ENCODE peak calls at places on chromosomes 3 and 15, in ten cellular contexts. E, N, F, Y, J, T, W, M, B and P are unnamed samples.

GRCh38 chr3:291028-291427 is 94.5 kb downstream of the CHL1 start:
- DNase-seq in E (no peak), N (no peak), F (no peak), Y (no peak), J (no peak), T (no peak), W (no peak), M (no peak), B (no peak), P (no peak)

GRCh38 chr15:58043192-58043903 is 22.2 kb downstream of the ALDH1A2 start:
- DNase-seq in E (peak), N (peak), F (peak), Y (peak), J (peak), T (peak), W (peak), M (peak), B (no peak), P (no peak)

GRCh38 chr15:72782993-72783562 is 480 bp downstream of the ADPGK start:
- DNase-seq in E (peak), N (no peak), F (peak), Y (peak), J (no peak), T (peak), W (peak), M (peak), B (no peak), P (no peak)

GRCh38 chr15:55552926-55553325 is 35.2 kb downstream of the PYGO1 start:
- DNase-seq in E (peak), N (no peak), F (peak), Y (no peak), J (no peak), T (no peak), W (no peak), M (no peak), B (no peak), P (no peak)

GRCh38 chr3:184604039-184604955 is 42.7 kb downstream of the EPHB3 start:
- DNase-seq in E (no peak), N (no peak), F (peak), Y (no peak), J (no peak), T (no peak), W (peak), M (no peak), B (no peak), P (peak)

GRCh38 chr15:100995471-100996430 is 76.6 kb downstream of the LRRK1 start:
- DNase-seq in E (no peak), N (no peak), F (no peak), Y (no peak), J (no peak), T (no peak), W (no peak), M (no peak), B (no peak), P (no peak)

GRCh38 chr3:27686642-27687041 is 35.5 kb downstream of the EOMES start:
- DNase-seq in E (no peak), N (no peak), F (no peak), Y (no peak), J (no peak), T (no peak), W (no peak), M (no peak), B (no peak), P (no peak)

GRCh38 chr3:155846119-155846518 is 8.1 kb downstream of the SLC33A1 start:
- DNase-seq in E (no peak), N (no peak), F (no peak), Y (no peak), J (no peak), T (no peak), W (no peak), M (no peak), B (no peak), P (no peak)

GRCh38 chr3:132180337-132180791 is 136.8 kb upstream of the ACP3 start:
- DNase-seq in E (no peak), N (peak), F (no peak), Y (no peak), J (peak), T (no peak), W (no peak), M (no peak), B (no peak), P (no peak)

GRCh38 chr3:131174752-131175151 is 148.1 kb downstream of the NEK11 start:
- DNase-seq in E (no peak), N (no peak), F (no peak), Y (no peak), J (no peak), T (no peak), W (no peak), M (no peak), B (no peak), P (peak)

GRCh38 chr3:155154255-155154654 is 74.1 kb downstream of the MME start:
- DNase-seq in E (no peak), N (no peak), F (no peak), Y (no peak), J (no peak), T (no peak), W (no peak), M (no peak), B (no peak), P (no peak)

GRCh38 chr3:140570602-140571001 is 107.3 kb upstream of the TRIM42 start:
- DNase-seq in E (no peak), N (no peak), F (no peak), Y (no peak), J (no peak), T (no peak), W (no peak), M (no peak), B (no peak), P (no peak)

GRCh38 chr15:31471731-31472430 is 145.2 kb downstream of the KLF13 start:
- DNase-seq in E (peak), N (no peak), F (no peak), Y (no peak), J (no peak), T (no peak), W (peak), M (no peak), B (no peak), P (no peak)

GRCh38 chr3:39941941-39942340 is 132.5 kb downstream of the MYRIP start:
- DNase-seq in E (no peak), N (no peak), F (no peak), Y (peak), J (no peak), T (no peak), W (no peak), M (no peak), B (no peak), P (no peak)

GRCh38 chr3:151724846-151725562 is 8.7 kb upstream of the AADACL2 start:
- DNase-seq in E (no peak), N (no peak), F (no peak), Y (no peak), J (no peak), T (no peak), W (no peak), M (no peak), B (no peak), P (no peak)

GRCh38 chr3:15071699-15072098 is 6.6 kb upstream of the MRPS25 start:
- DNase-seq in E (no peak), N (no peak), F (no peak), Y (no peak), J (no peak), T (no peak), W (no peak), M (no peak), B (no peak), P (no peak)

GRCh38 chr3:5136619-5137429 is 14.7 kb downstream of the ARL8B start:
- DNase-seq in E (no peak), N (peak), F (no peak), Y (no peak), J (peak), T (no peak), W (no peak), M (no peak), B (no peak), P (no peak)

GRCh38 chr3:107753494-107753893 is 230.7 kb downstream of the BBX start:
- DNase-seq in E (peak), N (peak), F (peak), Y (peak), J (peak), T (no peak), W (peak), M (no peak), B (no peak), P (peak)

GRCh38 chr3:55445551-55445950 is 41.6 kb downstream of the WNT5A start:
- DNase-seq in E (no peak), N (no peak), F (no peak), Y (peak), J (no peak), T (peak), W (no peak), M (no peak), B (no peak), P (no peak)

GRCh38 chr3:157175678-157176077 is 15.7 kb upstream of the CCNL1 start:
- DNase-seq in E (peak), N (peak), F (no peak), Y (peak), J (peak), T (peak), W (peak), M (no peak), B (peak), P (peak)

GRCh38 chr3:66413151-66413751 is 87.6 kb downstream of the LRIG1 start:
- DNase-seq in E (no peak), N (no peak), F (no peak), Y (no peak), J (no peak), T (no peak), W (no peak), M (no peak), B (no peak), P (peak)

GRCh38 chr15:84681822-84682221 is 23.8 kb upstream of the NMB start:
- DNase-seq in E (no peak), N (no peak), F (no peak), Y (no peak), J (no peak), T (no peak), W (no peak), M (no peak), B (no peak), P (peak)

GRCh38 chr3:129474986-129475804 is 35.2 kb downstream of the IFT122 start:
- DNase-seq in E (no peak), N (no peak), F (no peak), Y (no peak), J (no peak), T (no peak), W (no peak), M (no peak), B (no peak), P (no peak)

GRCh38 chr3:45608885-45609284 is 14.3 kb downstream of the LIMD1 start:
- DNase-seq in E (no peak), N (no peak), F (no peak), Y (no peak), J (no peak), T (no peak), W (no peak), M (no peak), B (no peak), P (no peak)

GRCh38 chr15:94080416-94080815 is 150.9 kb upstream of the MCTP2 start:
- DNase-seq in E (no peak), N (no peak), F (peak), Y (no peak), J (no peak), T (no peak), W (no peak), M (peak), B (no peak), P (no peak)

GRCh38 chr15:65948352-65948751 is 79.1 kb downstream of the RAB11A start:
- DNase-seq in E (no peak), N (no peak), F (no peak), Y (no peak), J (no peak), T (no peak), W (no peak), M (no peak), B (no peak), P (no peak)

GRCh38 chr15:89912145-89912673 is 543 bp downstream of the ARPIN start:
- DNase-seq in E (no peak), N (peak), F (peak), Y (peak), J (no peak), T (peak), W (peak), M (no peak), B (peak), P (no peak)

DNA sequence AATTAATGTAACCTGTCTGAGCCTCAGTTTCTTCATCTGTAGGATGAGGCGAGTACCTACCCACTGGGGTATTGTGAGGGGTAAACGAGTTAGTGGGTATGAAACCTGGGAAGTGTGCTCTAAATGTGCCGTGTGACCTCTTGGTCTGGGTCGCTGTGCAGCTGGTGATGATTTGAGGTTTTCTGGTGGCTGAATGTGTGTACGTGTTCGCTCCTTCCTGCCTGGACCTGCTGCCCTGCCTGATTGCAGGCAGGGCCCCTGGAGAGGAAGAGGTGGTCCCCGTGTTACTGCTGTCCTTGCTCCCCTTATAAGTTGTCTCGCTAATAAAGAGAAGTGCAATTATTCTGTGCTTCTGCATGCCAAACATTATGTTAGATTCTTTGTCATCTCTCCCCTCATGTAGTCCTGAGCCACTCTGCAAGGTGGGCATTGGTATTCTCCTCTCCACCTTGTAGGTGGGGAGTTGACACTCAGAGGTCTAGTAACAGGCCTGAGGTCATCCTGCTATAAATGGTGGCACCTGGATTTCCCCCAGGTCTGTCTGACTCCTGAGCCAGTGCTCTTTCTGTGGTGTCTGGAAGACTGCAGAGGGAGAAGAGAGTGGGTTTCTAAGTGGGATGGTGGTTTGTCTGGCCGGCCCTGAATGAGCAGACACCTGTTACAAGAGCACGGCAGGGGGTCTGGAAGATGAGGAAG is 15.7 kb downstream of the PDIA5 start:
- DNase-seq in E (peak), N (no peak), F (no peak), Y (no peak), J (peak), T (no peak), W (no peak), M (no peak), B (no peak), P (no peak)
- TF ChIP-seq POLR2A in E (no peak), N (no peak), F (no peak), Y (no peak), J (no peak), T (no peak), W (no peak), M (no peak), B (no peak), P (no peak)

GRCh38 chr3:124444893-124445292 is 285.4 kb upstream of the UMPS start:
- DNase-seq in E (no peak), N (no peak), F (no peak), Y (no peak), J (no peak), T (no peak), W (no peak), M (no peak), B (no peak), P (no peak)
- H3K27ac ChIP-seq in E (no peak), N (no peak), F (no peak), Y (no peak), J (no peak), T (no peak), W (no peak), M (no peak), B (no peak), P (no peak)

DNA sequence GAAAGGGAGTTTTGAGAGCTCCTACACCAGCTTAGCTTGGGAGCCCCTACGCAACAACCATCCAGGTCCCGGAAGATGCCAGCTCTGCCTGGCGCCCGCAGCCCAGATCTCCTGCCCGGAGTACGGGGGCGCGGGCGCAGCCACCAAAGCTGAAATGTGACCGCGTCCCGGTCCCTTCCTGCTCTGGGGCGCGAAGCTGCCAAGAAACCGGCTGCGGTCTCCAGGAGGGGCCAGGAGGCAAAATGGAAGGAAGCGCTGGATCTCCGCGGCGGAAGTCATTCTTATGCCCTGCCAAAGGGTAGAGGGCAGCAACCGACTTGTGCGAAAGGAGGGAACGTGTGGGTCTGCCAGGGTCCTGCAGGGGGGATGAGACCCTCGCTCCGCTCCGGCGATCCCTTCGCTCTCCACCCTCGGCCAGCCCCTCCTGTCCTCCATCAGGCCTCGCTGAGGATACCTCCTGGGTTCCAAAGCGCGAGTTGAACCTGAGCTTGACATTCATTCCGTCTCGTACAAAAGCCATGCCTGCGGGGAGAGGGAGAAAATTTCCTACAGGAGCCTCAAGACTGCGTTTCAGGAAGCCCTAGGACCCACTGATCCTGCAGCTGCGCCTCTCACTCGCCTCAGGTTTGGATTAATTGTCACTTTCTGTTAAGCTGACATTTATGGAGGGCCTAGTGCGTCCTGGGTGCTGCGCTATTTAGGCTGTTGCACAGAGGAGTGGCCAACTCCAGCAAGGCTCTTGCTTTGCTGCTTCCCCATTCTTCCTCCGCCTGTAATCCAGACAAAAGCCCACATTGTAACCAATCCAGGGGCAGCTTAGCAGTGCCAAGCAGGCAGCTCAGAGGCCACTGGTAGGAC is 98.3 kb upstream of the VGLL3 start:
- DNase-seq in E (peak), N (peak), F (peak), Y (peak), J (peak), T (peak), W (peak), M (peak), B (peak), P (peak)
- TF ChIP-seq POLR2A in E (peak), N (peak), F (no peak), Y (peak), J (no peak), T (peak), W (no peak), M (peak), B (no peak), P (no peak)

GRCh38 chr3:124643453-124643852 is 86.8 kb upstream of the UMPS start:
- DNase-seq in E (no peak), N (no peak), F (no peak), Y (no peak), J (no peak), T (no peak), W (no peak), M (no peak), B (no peak), P (no peak)
- H3K27ac ChIP-seq in E (no peak), N (no peak), F (no peak), Y (no peak), J (no peak), T (no peak), W (no peak), M (no peak), B (no peak), P (no peak)

GRCh38 chr3:8567784-8568575 is 66.4 kb downstream of the LMCD1 start:
- DNase-seq in E (no peak), N (no peak), F (no peak), Y (no peak), J (no peak), T (no peak), W (no peak), M (no peak), B (no peak), P (no peak)
- TF ChIP-seq POLR2A in E (no peak), N (no peak), F (no peak), Y (no peak), J (no peak), T (no peak), W (no peak), M (no peak), B (no peak), P (no peak)

DNA sequence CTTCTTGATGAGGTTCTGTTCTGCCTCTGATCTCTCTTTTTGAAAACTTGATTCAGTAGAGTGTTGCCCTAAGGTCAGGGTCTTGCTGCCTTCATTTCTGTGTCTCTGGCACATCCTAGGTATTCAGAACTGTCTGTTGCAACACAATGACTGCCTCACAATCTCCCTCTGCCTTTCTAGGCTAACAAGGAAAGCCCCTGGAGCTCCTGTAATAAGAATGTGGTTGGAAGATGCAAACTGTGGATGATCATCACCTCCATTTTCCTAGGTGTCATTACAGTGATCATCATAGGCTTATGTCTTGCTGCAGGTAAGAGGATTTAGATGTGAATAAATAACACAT is 7.0 kb downstream of the C3orf52 start:
- DNase-seq in E (no peak), N (no peak), F (no peak), Y (no peak), J (no peak), T (no peak), W (no peak), M (no peak), B (no peak), P (no peak)
- H3K27ac ChIP-seq in E (no peak), N (peak), F (peak), Y (peak), J (no peak), T (no peak), W (no peak), M (no peak), B (peak), P (no peak)

DNA sequence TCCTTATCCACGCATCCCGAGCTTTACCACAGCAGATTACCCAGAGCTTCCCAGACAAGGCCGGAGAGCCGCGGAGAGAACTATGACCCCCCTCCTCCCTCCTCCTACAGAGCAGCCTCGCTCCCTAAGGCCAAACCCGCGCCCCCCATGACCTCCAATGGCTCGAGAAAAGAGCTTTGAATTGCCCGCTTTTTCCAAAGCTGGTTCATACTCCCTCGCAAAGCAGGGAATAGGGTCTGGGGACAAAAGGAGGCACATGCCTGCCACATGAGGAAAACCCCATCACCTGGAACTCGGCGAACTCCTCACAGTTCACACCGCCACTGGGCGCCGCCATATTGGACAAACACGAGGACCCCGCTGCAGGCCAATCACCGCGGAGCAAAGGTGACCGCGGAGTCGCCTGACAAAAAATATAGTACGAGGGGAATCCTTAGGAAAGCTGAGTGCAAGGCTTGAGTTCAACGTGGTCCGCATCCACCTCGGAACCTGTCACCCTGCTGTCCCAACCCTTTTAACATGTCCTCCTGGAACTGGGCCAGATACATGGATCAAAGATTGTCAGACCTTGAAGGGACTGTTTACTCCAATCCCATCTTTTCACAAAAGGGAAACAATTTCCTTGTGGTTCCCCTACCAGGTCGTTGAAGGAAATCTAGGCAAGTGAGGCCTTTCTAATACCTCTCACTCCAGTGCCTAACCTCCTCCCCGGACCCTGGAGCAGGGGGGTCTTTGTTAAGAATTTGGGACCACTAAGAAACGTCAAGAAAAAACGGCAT is at the start of gene MIX23:
- DNase-seq in E (peak), N (peak), F (peak), Y (peak), J (peak), T (peak), W (peak), M (peak), B (peak), P (peak)
- TF ChIP-seq POLR2A in E (no peak), N (peak), F (no peak), Y (peak), J (peak), T (peak), W (no peak), M (peak), B (no peak), P (peak)

GRCh38 chr3:101867521-101867920 is 18.2 kb downstream of the NFKBIZ start:
- DNase-seq in E (no peak), N (no peak), F (no peak), Y (no peak), J (peak), T (no peak), W (no peak), M (no peak), B (no peak), P (no peak)
- H3K27ac ChIP-seq in E (no peak), N (peak), F (no peak), Y (no peak), J (no peak), T (no peak), W (no peak), M (no peak), B (no peak), P (no peak)